ENCODE peak calls at places on chromosomes 6 and 20, in four cellular contexts. H is T-helper 17 cell; U is amniotic stem cell; Y is activated CD8-positive, alpha-beta memory T cell treated with anti-CD3 and anti-CD28 coated beads for 4 hours. L is an unnamed sample.

GRCh38 chr6:46098678-46099077 is 31.1 kb upstream of the ENPP4 start:
- DNase-seq in H (no peak), Y (no peak), U (no peak), L (no peak)

GRCh38 chr6:162058281-162058875 is 669.2 kb downstream of the PRKN start:
- DNase-seq in U (no peak), Y (no peak), H (no peak), L (no peak)

GRCh38 chr6:4797590-4797989 is 21.4 kb downstream of the CDYL start:
- DNase-seq in Y (no peak), H (no peak), U (no peak), L (no peak)

GRCh38 chr20:3276400-3277015 is 37.5 kb upstream of the SLC4A11 start:
- DNase-seq in Y (no peak), H (no peak), U (no peak), L (no peak)

GRCh38 chr6:22399693-22400092 is 102.9 kb upstream of the PRL start:
- DNase-seq in U (no peak), H (no peak), Y (no peak), L (no peak)

GRCh38 chr6:33205172-33206026 is 944 bp downstream of the HSD17B8 start:
- DNase-seq in H (no peak), Y (no peak), U (no peak), L (no peak)

GRCh38 chr6:34145161-34146020 is 496 bp downstream of the GRM4 start:
- DNase-seq in Y (peak; percentile 24), U (peak; percentile 25), H (no peak), L (peak; percentile 24)

GRCh38 chr6:3796396-3796795 is 44.9 kb upstream of the PXDC1 start:
- DNase-seq in H (no peak), U (no peak), Y (no peak), L (no peak)

GRCh38 chr6:132298344-132298949 is 102.8 kb downstream of the MOXD1 start:
- DNase-seq in U (peak; percentile 25), Y (no peak), H (no peak), L (peak; percentile 52)

GRCh38 chr6:22877946-22878705 is 308.8 kb downstream of the HDGFL1 start:
- DNase-seq in Y (no peak), H (no peak), U (peak; percentile 27), L (no peak)

GRCh38 chr20:13838664-13839063 is 53.8 kb downstream of the NDUFAF5 start:
- DNase-seq in Y (no peak), U (no peak), H (no peak), L (no peak)

L was measured in naive B cell.